ENCODE peak calls at places on chromosomes 11 and 22, in eight cellular contexts. One of them, this sample, is unnamed.

GRCh38 chr11:19185516-19186052 is 16.2 kb downstream of the CSRP3 start:
- DNase-seq in activated T-cell treated with anti-CD3 and anti-CD28 coated beads, Interleukin-2, amount 50 U/mL, for 1 hour: no peak
- DNase-seq in nucleus accumbens: no peak
- DNase-seq in stimulated activated CD4-positive, alpha-beta T cell treated with anti-CD3 and anti-CD28 coated beads, Interleukin-15, amount 100 ng/mL, for 24 hours: no peak
- DNase-seq in WERI-Rb-1: no peak
- DNase-seq in stimulated activated CD8-positive, alpha-beta memory T cell treated with anti-CD3 and anti-CD28 coated beads, Interleukin-7, amount 100 ng/mL, for 1 hour: no peak
- DNase-seq in NCI-H226: no peak
- DNase-seq in GM12891: no peak
- DNase-seq in this sample: no peak

GRCh38 chr22:37258810-37259472 is 14.9 kb upstream of the RAC2 start:
- DNase-seq in activated T-cell treated with anti-CD3 and anti-CD28 coated beads, Interleukin-2, amount 50 U/mL, for 1 hour: no peak
- DNase-seq in WERI-Rb-1: peak
- DNase-seq in nucleus accumbens: no peak
- DNase-seq in stimulated activated CD4-positive, alpha-beta T cell treated with anti-CD3 and anti-CD28 coated beads, Interleukin-15, amount 100 ng/mL, for 24 hours: no peak
- DNase-seq in NCI-H226: no peak
- DNase-seq in stimulated activated CD8-positive, alpha-beta memory T cell treated with anti-CD3 and anti-CD28 coated beads, Interleukin-7, amount 100 ng/mL, for 1 hour: no peak
- DNase-seq in GM12891: no peak
- DNase-seq in this sample: no peak

GRCh38 chr11:8328848-8329330 is 65.2 kb upstream of the LMO1 start:
- DNase-seq in WERI-Rb-1: peak
- DNase-seq in NCI-H226: peak
- DNase-seq in activated T-cell treated with anti-CD3 and anti-CD28 coated beads, Interleukin-2, amount 50 U/mL, for 1 hour: peak
- DNase-seq in stimulated activated CD4-positive, alpha-beta T cell treated with anti-CD3 and anti-CD28 coated beads, Interleukin-15, amount 100 ng/mL, for 24 hours: peak
- DNase-seq in nucleus accumbens: peak
- DNase-seq in stimulated activated CD8-positive, alpha-beta memory T cell treated with anti-CD3 and anti-CD28 coated beads, Interleukin-7, amount 100 ng/mL, for 1 hour: peak
- DNase-seq in GM12891: peak
- DNase-seq in this sample: peak

GRCh38 chr22:47270463-47271135 is 508.1 kb downstream of the TBC1D22A start:
- DNase-seq in stimulated activated CD4-positive, alpha-beta T cell treated with anti-CD3 and anti-CD28 coated beads, Interleukin-15, amount 100 ng/mL, for 24 hours: no peak
- DNase-seq in activated T-cell treated with anti-CD3 and anti-CD28 coated beads, Interleukin-2, amount 50 U/mL, for 1 hour: no peak
- DNase-seq in WERI-Rb-1: no peak
- DNase-seq in GM12891: no peak
- DNase-seq in NCI-H226: no peak
- DNase-seq in nucleus accumbens: no peak
- DNase-seq in stimulated activated CD8-positive, alpha-beta memory T cell treated with anti-CD3 and anti-CD28 coated beads, Interleukin-7, amount 100 ng/mL, for 1 hour: no peak
- DNase-seq in this sample: no peak

GRCh38 chr11:45518853-45519545 is 146.4 kb downstream of the CHST1 start:
- DNase-seq in activated T-cell treated with anti-CD3 and anti-CD28 coated beads, Interleukin-2, amount 50 U/mL, for 1 hour: no peak
- DNase-seq in GM12891: no peak
- DNase-seq in stimulated activated CD4-positive, alpha-beta T cell treated with anti-CD3 and anti-CD28 coated beads, Interleukin-15, amount 100 ng/mL, for 24 hours: no peak
- DNase-seq in WERI-Rb-1: no peak
- DNase-seq in stimulated activated CD8-positive, alpha-beta memory T cell treated with anti-CD3 and anti-CD28 coated beads, Interleukin-7, amount 100 ng/mL, for 1 hour: no peak
- DNase-seq in NCI-H226: no peak
- DNase-seq in nucleus accumbens: no peak
- DNase-seq in this sample: no peak

GRCh38 chr22:49212002-49212401 is 615.7 kb downstream of the BRD1 start:
- DNase-seq in activated T-cell treated with anti-CD3 and anti-CD28 coated beads, Interleukin-2, amount 50 U/mL, for 1 hour: no peak
- DNase-seq in stimulated activated CD4-positive, alpha-beta T cell treated with anti-CD3 and anti-CD28 coated beads, Interleukin-15, amount 100 ng/mL, for 24 hours: no peak
- DNase-seq in stimulated activated CD8-positive, alpha-beta memory T cell treated with anti-CD3 and anti-CD28 coated beads, Interleukin-7, amount 100 ng/mL, for 1 hour: no peak
- DNase-seq in nucleus accumbens: no peak
- DNase-seq in GM12891: no peak
- DNase-seq in NCI-H226: no peak
- DNase-seq in WERI-Rb-1: no peak
- DNase-seq in this sample: no peak

GRCh38 chr22:33090836-33091235 is 32.7 kb upstream of the SYN3 start:
- DNase-seq in WERI-Rb-1: no peak
- DNase-seq in NCI-H226: no peak
- DNase-seq in stimulated activated CD4-positive, alpha-beta T cell treated with anti-CD3 and anti-CD28 coated beads, Interleukin-15, amount 100 ng/mL, for 24 hours: no peak
- DNase-seq in stimulated activated CD8-positive, alpha-beta memory T cell treated with anti-CD3 and anti-CD28 coated beads, Interleukin-7, amount 100 ng/mL, for 1 hour: no peak
- DNase-seq in nucleus accumbens: no peak
- DNase-seq in activated T-cell treated with anti-CD3 and anti-CD28 coated beads, Interleukin-2, amount 50 U/mL, for 1 hour: no peak
- DNase-seq in GM12891: no peak
- DNase-seq in this sample: no peak

GRCh38 chr11:126344291-126344970 is 11.1 kb upstream of the ST3GAL4 start:
- DNase-seq in GM12891: no peak
- DNase-seq in NCI-H226: no peak
- DNase-seq in stimulated activated CD8-positive, alpha-beta memory T cell treated with anti-CD3 and anti-CD28 coated beads, Interleukin-7, amount 100 ng/mL, for 1 hour: no peak
- DNase-seq in WERI-Rb-1: no peak
- DNase-seq in stimulated activated CD4-positive, alpha-beta T cell treated with anti-CD3 and anti-CD28 coated beads, Interleukin-15, amount 100 ng/mL, for 24 hours: no peak
- DNase-seq in nucleus accumbens: no peak
- DNase-seq in activated T-cell treated with anti-CD3 and anti-CD28 coated beads, Interleukin-2, amount 50 U/mL, for 1 hour: no peak
- DNase-seq in this sample: no peak

GRCh38 chr11:111719379-111719778 is 46.8 kb downstream of the PPP2R1B start:
- DNase-seq in stimulated activated CD4-positive, alpha-beta T cell treated with anti-CD3 and anti-CD28 coated beads, Interleukin-15, amount 100 ng/mL, for 24 hours: no peak
- DNase-seq in activated T-cell treated with anti-CD3 and anti-CD28 coated beads, Interleukin-2, amount 50 U/mL, for 1 hour: no peak
- DNase-seq in NCI-H226: no peak
- DNase-seq in WERI-Rb-1: no peak
- DNase-seq in stimulated activated CD8-positive, alpha-beta memory T cell treated with anti-CD3 and anti-CD28 coated beads, Interleukin-7, amount 100 ng/mL, for 1 hour: no peak
- DNase-seq in GM12891: no peak
- DNase-seq in nucleus accumbens: no peak
- DNase-seq in this sample: no peak

GRCh38 chr11:101030015-101030414 is 99.6 kb downstream of the PGR start:
- DNase-seq in WERI-Rb-1: no peak
- DNase-seq in nucleus accumbens: no peak
- DNase-seq in stimulated activated CD8-positive, alpha-beta memory T cell treated with anti-CD3 and anti-CD28 coated beads, Interleukin-7, amount 100 ng/mL, for 1 hour: no peak
- DNase-seq in stimulated activated CD4-positive, alpha-beta T cell treated with anti-CD3 and anti-CD28 coated beads, Interleukin-15, amount 100 ng/mL, for 24 hours: no peak
- DNase-seq in activated T-cell treated with anti-CD3 and anti-CD28 coated beads, Interleukin-2, amount 50 U/mL, for 1 hour: no peak
- DNase-seq in NCI-H226: peak
- DNase-seq in GM12891: no peak
- DNase-seq in this sample: no peak

This sample was measured in DND-41.